ENCODE peak calls at places on chromosomes 4 and X, in eight cellular contexts. K is HS-5, V is EL, P is GF-D8, N is upper lobe of left lung, X is hypothalamus, O is right atrium auricular region, L is AG08396. W is an unnamed sample.

GRCh38 chr4:147312376-147313046 is 168.4 kb upstream of the EDNRA start:
- DNase-seq in K (no peak), V (no peak), P (no peak), N (peak), X (no peak), O (no peak), L (peak), W (no peak)

GRCh38 chrX:9942086-9942485 is 25.1 kb upstream of the CLDN34 start:
- DNase-seq in K (no peak), V (no peak), P (no peak), N (no peak), X (no peak), O (no peak), L (no peak), W (no peak)

GRCh38 chrX:152915541-152916241 is 17.8 kb downstream of the ZNF185 start:
- DNase-seq in K (no peak), V (peak), P (no peak), N (no peak), X (no peak), O (no peak), L (peak), W (peak)

GRCh38 chr4:90715242-90715641 is 588.0 kb downstream of the CCSER1 start:
- DNase-seq in K (peak), V (no peak), P (no peak), N (no peak), X (no peak), O (no peak), L (no peak), W (no peak)

GRCh38 chrX:7132335-7133035 is 15.0 kb upstream of the STS start:
- DNase-seq in K (peak), V (peak), P (peak), N (peak), X (no peak), O (no peak), L (peak), W (peak)

GRCh38 chr4:8838911-8839431 is 32.7 kb downstream of the HMX1 start:
- DNase-seq in K (no peak), V (no peak), P (no peak), N (peak), X (no peak), O (no peak), L (no peak), W (no peak)

GRCh38 chr4:105191621-105192210 is 45.0 kb downstream of the TET2 start:
- DNase-seq in K (no peak), V (peak), P (peak), N (no peak), X (no peak), O (no peak), L (no peak), W (no peak)

GRCh38 chr4:3845094-3845743 is 79.0 kb downstream of the ADRA2C start:
- DNase-seq in K (no peak), V (no peak), P (no peak), N (no peak), X (no peak), O (no peak), L (no peak), W (no peak)

GRCh38 chr4:24675723-24676122 is 91.4 kb upstream of the DHX15 start:
- DNase-seq in K (no peak), V (no peak), P (peak), N (no peak), X (no peak), O (no peak), L (no peak), W (no peak)

GRCh38 chrX:107574054-107574683 is 54.1 kb upstream of the PRPS1 start:
- DNase-seq in K (peak), V (peak), P (no peak), N (no peak), X (no peak), O (no peak), L (no peak), W (no peak)

GRCh38 chrX:93874554-93874953 is 200.5 kb downstream of the FAM133A start:
- DNase-seq in K (no peak), V (no peak), P (no peak), N (no peak), X (no peak), O (no peak), L (peak), W (peak)

GRCh38 chr4:96525901-96526300 is 686.0 kb downstream of the PDHA2 start:
- DNase-seq in K (no peak), V (no peak), P (no peak), N (no peak), X (no peak), O (no peak), L (no peak), W (no peak)

GRCh38 chr4:10593130-10593529 is 91.4 kb downstream of the CLNK start:
- DNase-seq in K (no peak), V (no peak), P (no peak), N (no peak), X (no peak), O (no peak), L (no peak), W (no peak)

GRCh38 chr4:90745176-90745575 is 618.0 kb downstream of the CCSER1 start:
- DNase-seq in K (peak), V (no peak), P (no peak), N (no peak), X (no peak), O (no peak), L (no peak), W (no peak)

GRCh38 chr4:107130157-107130556 is 94.0 kb upstream of the DKK2 start:
- DNase-seq in K (no peak), V (peak), P (no peak), N (no peak), X (no peak), O (no peak), L (no peak), W (no peak)

GRCh38 chr4:31041385-31041784 is 321.2 kb downstream of the PCDH7 start:
- DNase-seq in K (no peak), V (no peak), P (no peak), N (no peak), X (no peak), O (no peak), L (no peak), W (no peak)

GRCh38 chr4:45131020-45131419 is 404.7 kb upstream of the GNPDA2 start:
- DNase-seq in K (no peak), V (no peak), P (no peak), N (no peak), X (no peak), O (no peak), L (no peak), W (no peak)

GRCh38 chr4:14379148-14379547 is 623.1 kb upstream of the CPEB2 start:
- DNase-seq in K (no peak), V (peak), P (no peak), N (no peak), X (no peak), O (no peak), L (no peak), W (no peak)

GRCh38 chr4:27094785-27095184 is 234.1 kb downstream of the STIM2 start:
- DNase-seq in K (no peak), V (peak), P (no peak), N (no peak), X (no peak), O (no peak), L (no peak), W (no peak)

GRCh38 chr4:180571516-180571915 is 1671.7 kb upstream of the TENM3 start:
- DNase-seq in K (no peak), V (no peak), P (no peak), N (no peak), X (no peak), O (no peak), L (no peak), W (no peak)

GRCh38 chr4:144906181-144906895 is 191.7 kb downstream of the ANAPC10 start:
- DNase-seq in K (no peak), V (peak), P (no peak), N (no peak), X (no peak), O (no peak), L (no peak), W (no peak)

GRCh38 chrX:53859890-53860289 is 173.4 kb upstream of the HUWE1 start:
- DNase-seq in K (no peak), V (no peak), P (no peak), N (no peak), X (no peak), O (no peak), L (no peak), W (no peak)

GRCh38 chr4:8705161-8706145 is 112.9 kb downstream of the CPZ start:
- DNase-seq in K (no peak), V (no peak), P (no peak), N (peak), X (no peak), O (no peak), L (no peak), W (no peak)

GRCh38 chr4:166341992-166342391 is 469.0 kb downstream of the TLL1 start:
- DNase-seq in K (no peak), V (no peak), P (no peak), N (no peak), X (no peak), O (no peak), L (no peak), W (no peak)

GRCh38 chr4:64144994-64145393 is 264.3 kb downstream of the TECRL start:
- DNase-seq in K (no peak), V (no peak), P (no peak), N (no peak), X (no peak), O (no peak), L (no peak), W (no peak)

W was measured in ACHN.